ENCODE peak calls at places on chromosomes 12 and 14, in five cellular contexts. One of them, this sample, is unnamed.

GRCh38 chr12:94994312-94994711 is 9.2 kb downstream of the NDUFA12 start:
- DNase-seq in T-helper 9 cell: no peak
- DNase-seq in HEK293T: no peak
- DNase-seq in CD8-positive, alpha-beta T cell: no peak
- DNase-seq in kidney tubule cell: peak; percentile 68
- DNase-seq in this sample: peak; percentile 88

GRCh38 chr14:69424139-69424923 is 25.8 kb downstream of the SLC39A9 start:
- DNase-seq in T-helper 9 cell: no peak
- DNase-seq in HEK293T: no peak
- DNase-seq in CD8-positive, alpha-beta T cell: no peak
- DNase-seq in kidney tubule cell: no peak
- DNase-seq in this sample: peak; percentile 10

GRCh38 chr12:2644678-2645405 is 149.9 kb upstream of the FKBP4 start:
- DNase-seq in T-helper 9 cell: no peak
- DNase-seq in HEK293T: no peak
- DNase-seq in CD8-positive, alpha-beta T cell: no peak
- DNase-seq in kidney tubule cell: no peak
- DNase-seq in this sample: no peak

GRCh38 chr12:89129471-89129870 is 222.8 kb downstream of the DUSP6 start:
- DNase-seq in T-helper 9 cell: no peak
- DNase-seq in HEK293T: no peak
- DNase-seq in CD8-positive, alpha-beta T cell: no peak
- DNase-seq in kidney tubule cell: no peak
- DNase-seq in this sample: no peak

GRCh38 chr14:104624939-104625338 is 20.4 kb upstream of the TMEM179 start:
- DNase-seq in T-helper 9 cell: no peak
- DNase-seq in HEK293T: no peak
- DNase-seq in CD8-positive, alpha-beta T cell: no peak
- DNase-seq in kidney tubule cell: no peak
- DNase-seq in this sample: no peak

GRCh38 chr14:66403183-66403582 is 83.0 kb upstream of the CCDC196 start:
- DNase-seq in T-helper 9 cell: no peak
- DNase-seq in HEK293T: peak; percentile 34
- DNase-seq in CD8-positive, alpha-beta T cell: no peak
- DNase-seq in kidney tubule cell: peak; percentile 45
- DNase-seq in this sample: peak; percentile 69

GRCh38 chr14:94321421-94322271 is 1.5 kb downstream of the SERPINA6 start:
- DNase-seq in T-helper 9 cell: no peak
- DNase-seq in HEK293T: no peak
- DNase-seq in CD8-positive, alpha-beta T cell: no peak
- DNase-seq in kidney tubule cell: no peak
- DNase-seq in this sample: no peak

GRCh38 chr12:116492703-116493324 is 66.4 kb upstream of the MAP1LC3B2 start:
- DNase-seq in T-helper 9 cell: no peak
- DNase-seq in HEK293T: no peak
- DNase-seq in CD8-positive, alpha-beta T cell: no peak
- DNase-seq in kidney tubule cell: peak; percentile 93
- DNase-seq in this sample: peak; percentile 87

GRCh38 chr12:110039085-110039807 is 9.1 kb downstream of the C12orf76 start:
- DNase-seq in T-helper 9 cell: no peak
- DNase-seq in HEK293T: no peak
- DNase-seq in CD8-positive, alpha-beta T cell: peak; percentile 53
- DNase-seq in kidney tubule cell: peak; percentile 90
- DNase-seq in this sample: peak; percentile 87

GRCh38 chr12:11707535-11707934 is 58.1 kb downstream of the ETV6 start:
- DNase-seq in T-helper 9 cell: no peak
- DNase-seq in HEK293T: no peak
- DNase-seq in CD8-positive, alpha-beta T cell: no peak
- DNase-seq in kidney tubule cell: no peak
- DNase-seq in this sample: no peak

GRCh38 chr14:75926431-75926830 is 55.4 kb downstream of the TGFB3 start:
- DNase-seq in T-helper 9 cell: no peak
- DNase-seq in HEK293T: no peak
- DNase-seq in CD8-positive, alpha-beta T cell: no peak
- DNase-seq in kidney tubule cell: no peak
- DNase-seq in this sample: no peak

GRCh38 chr14:22646570-22647254 is 2.6 kb upstream of the OR6J1 start:
- DNase-seq in T-helper 9 cell: no peak
- DNase-seq in HEK293T: no peak
- DNase-seq in CD8-positive, alpha-beta T cell: no peak
- DNase-seq in kidney tubule cell: no peak
- DNase-seq in this sample: peak; percentile 57

GRCh38 chr12:109743076-109743910 is 29.7 kb downstream of the FAM222A start:
- DNase-seq in T-helper 9 cell: no peak
- DNase-seq in HEK293T: no peak
- DNase-seq in CD8-positive, alpha-beta T cell: no peak
- DNase-seq in kidney tubule cell: no peak
- DNase-seq in this sample: no peak

GRCh38 chr12:105983622-105984325 is 155.0 kb downstream of the NUAK1 start:
- DNase-seq in T-helper 9 cell: no peak
- DNase-seq in HEK293T: no peak
- DNase-seq in CD8-positive, alpha-beta T cell: no peak
- DNase-seq in kidney tubule cell: peak; percentile 86
- DNase-seq in this sample: peak; percentile 63